ENCODE peak calls at places on chromosomes 6 and 20, in six cellular contexts. One of them, this sample, is unnamed.

GRCh38 chr6:70280462-70280861 is 22.4 kb downstream of the COL9A1 start:
- DNase-seq in hepatocyte: peak
- DNase-seq in neural progenitor cell: no peak
- DNase-seq in HCT116: no peak
- DNase-seq in PC-3: no peak
- DNase-seq in MM.1S: no peak
- DNase-seq in this sample: no peak

GRCh38 chr20:10060223-10060622 is 25.4 kb downstream of the ANKEF1 start:
- DNase-seq in hepatocyte: no peak
- DNase-seq in neural progenitor cell: no peak
- DNase-seq in HCT116: no peak
- DNase-seq in PC-3: no peak
- DNase-seq in MM.1S: peak
- DNase-seq in this sample: no peak

GRCh38 chr6:5095236-5095635 is 10.1 kb downstream of the PPP1R3G start:
- DNase-seq in hepatocyte: no peak
- DNase-seq in neural progenitor cell: no peak
- DNase-seq in HCT116: no peak
- DNase-seq in PC-3: peak
- DNase-seq in MM.1S: peak
- DNase-seq in this sample: peak

GRCh38 chr6:167579786-167580370 is 246.8 kb upstream of the AFDN start:
- DNase-seq in hepatocyte: no peak
- DNase-seq in neural progenitor cell: no peak
- DNase-seq in HCT116: no peak
- DNase-seq in PC-3: no peak
- DNase-seq in MM.1S: no peak
- DNase-seq in this sample: no peak

GRCh38 chr6:118812972-118813371 is 81.0 kb upstream of the ASF1A start:
- DNase-seq in hepatocyte: no peak
- DNase-seq in neural progenitor cell: no peak
- DNase-seq in HCT116: no peak
- DNase-seq in PC-3: peak
- DNase-seq in MM.1S: no peak
- DNase-seq in this sample: peak

GRCh38 chr20:13684566-13685222 is 46.0 kb upstream of the TASP1 start:
- DNase-seq in hepatocyte: no peak
- DNase-seq in neural progenitor cell: no peak
- DNase-seq in HCT116: no peak
- DNase-seq in PC-3: no peak
- DNase-seq in MM.1S: no peak
- DNase-seq in this sample: no peak

GRCh38 chr6:38792356-38792755 is 77.2 kb downstream of the DNAH8 start:
- DNase-seq in hepatocyte: no peak
- DNase-seq in neural progenitor cell: no peak
- DNase-seq in HCT116: no peak
- DNase-seq in PC-3: peak
- DNase-seq in MM.1S: no peak
- DNase-seq in this sample: no peak

GRCh38 chr6:14384175-14384949 is 266.8 kb downstream of the CD83 start:
- DNase-seq in hepatocyte: no peak
- DNase-seq in neural progenitor cell: peak
- DNase-seq in HCT116: no peak
- DNase-seq in PC-3: no peak
- DNase-seq in MM.1S: no peak
- DNase-seq in this sample: no peak

GRCh38 chr6:16750566-16750965 is 10.7 kb downstream of the ATXN1 start:
- DNase-seq in hepatocyte: no peak
- DNase-seq in neural progenitor cell: no peak
- DNase-seq in HCT116: no peak
- DNase-seq in PC-3: no peak
- DNase-seq in MM.1S: no peak
- DNase-seq in this sample: no peak

GRCh38 chr6:113854531-113855499 is 2.3 kb upstream of the MARCKS start:
- DNase-seq in hepatocyte: peak
- DNase-seq in neural progenitor cell: peak
- DNase-seq in HCT116: no peak
- DNase-seq in PC-3: peak
- DNase-seq in MM.1S: peak
- DNase-seq in this sample: peak

GRCh38 chr20:62477669-62478450 is 2.1 kb upstream of the GATA5 start:
- DNase-seq in hepatocyte: no peak
- DNase-seq in neural progenitor cell: peak
- DNase-seq in HCT116: no peak
- DNase-seq in PC-3: no peak
- DNase-seq in MM.1S: no peak
- DNase-seq in this sample: no peak

GRCh38 chr20:61978491-61978890 is 87.2 kb downstream of the TAF4 start:
- DNase-seq in hepatocyte: no peak
- DNase-seq in neural progenitor cell: no peak
- DNase-seq in HCT116: no peak
- DNase-seq in PC-3: no peak
- DNase-seq in MM.1S: no peak
- DNase-seq in this sample: no peak

GRCh38 chr20:40868568-40869223 is 159.9 kb upstream of the TOP1 start:
- DNase-seq in hepatocyte: peak
- DNase-seq in neural progenitor cell: no peak
- DNase-seq in HCT116: no peak
- DNase-seq in PC-3: no peak
- DNase-seq in MM.1S: no peak
- DNase-seq in this sample: peak

GRCh38 chr6:131159578-131159977 is 24.3 kb downstream of the AKAP7 start:
- DNase-seq in hepatocyte: no peak
- DNase-seq in neural progenitor cell: no peak
- DNase-seq in HCT116: no peak
- DNase-seq in PC-3: peak
- DNase-seq in MM.1S: no peak
- DNase-seq in this sample: peak

GRCh38 chr6:122530440-122531046 is 58.9 kb upstream of the SERINC1 start:
- DNase-seq in hepatocyte: peak
- DNase-seq in neural progenitor cell: peak
- DNase-seq in HCT116: peak
- DNase-seq in PC-3: peak
- DNase-seq in MM.1S: peak
- DNase-seq in this sample: peak

GRCh38 chr20:12790856-12791255 is 217.9 kb upstream of the SPTLC3 start:
- DNase-seq in hepatocyte: no peak
- DNase-seq in neural progenitor cell: peak
- DNase-seq in HCT116: no peak
- DNase-seq in PC-3: no peak
- DNase-seq in MM.1S: no peak
- DNase-seq in this sample: no peak

GRCh38 chr6:36751091-36751490 is 53.5 kb downstream of the RAB44 start:
- DNase-seq in hepatocyte: no peak
- DNase-seq in neural progenitor cell: no peak
- DNase-seq in HCT116: no peak
- DNase-seq in PC-3: peak
- DNase-seq in MM.1S: no peak
- DNase-seq in this sample: peak

GRCh38 chr6:79737172-79737571 is 106.0 kb downstream of the SH3BGRL2 start:
- DNase-seq in hepatocyte: peak
- DNase-seq in neural progenitor cell: no peak
- DNase-seq in HCT116: no peak
- DNase-seq in PC-3: peak
- DNase-seq in MM.1S: no peak
- DNase-seq in this sample: no peak

GRCh38 chr6:135901776-135902524 is 50.4 kb downstream of the PDE7B start:
- DNase-seq in hepatocyte: peak
- DNase-seq in neural progenitor cell: no peak
- DNase-seq in HCT116: no peak
- DNase-seq in PC-3: no peak
- DNase-seq in MM.1S: no peak
- DNase-seq in this sample: peak

GRCh38 chr6:45327956-45328522 is at the start of gene RUNX2:
- DNase-seq in hepatocyte: peak
- DNase-seq in neural progenitor cell: no peak
- DNase-seq in HCT116: no peak
- DNase-seq in PC-3: peak
- DNase-seq in MM.1S: no peak
- DNase-seq in this sample: peak

GRCh38 chr20:40945754-40946451 is 82.7 kb upstream of the TOP1 start:
- DNase-seq in hepatocyte: peak
- DNase-seq in neural progenitor cell: peak
- DNase-seq in HCT116: peak
- DNase-seq in PC-3: peak
- DNase-seq in MM.1S: no peak
- DNase-seq in this sample: peak

GRCh38 chr6:150323205-150323604 is 45.6 kb upstream of the IYD start:
- DNase-seq in hepatocyte: peak
- DNase-seq in neural progenitor cell: no peak
- DNase-seq in HCT116: no peak
- DNase-seq in PC-3: no peak
- DNase-seq in MM.1S: no peak
- DNase-seq in this sample: no peak

GRCh38 chr20:41387433-41387832 is 20.8 kb upstream of the EMILIN3 start:
- DNase-seq in hepatocyte: peak
- DNase-seq in neural progenitor cell: peak
- DNase-seq in HCT116: no peak
- DNase-seq in PC-3: no peak
- DNase-seq in MM.1S: no peak
- DNase-seq in this sample: no peak

GRCh38 chr6:125746731-125747588 is 2.5 kb upstream of the HEY2 start:
- DNase-seq in hepatocyte: peak
- DNase-seq in neural progenitor cell: peak
- DNase-seq in HCT116: no peak
- DNase-seq in PC-3: peak
- DNase-seq in MM.1S: peak
- DNase-seq in this sample: peak

GRCh38 chr6:63689421-63689820 is 53.8 kb downstream of the PHF3 start:
- DNase-seq in hepatocyte: no peak
- DNase-seq in neural progenitor cell: no peak
- DNase-seq in HCT116: no peak
- DNase-seq in PC-3: peak
- DNase-seq in MM.1S: no peak
- DNase-seq in this sample: peak

GRCh38 chr6:5905431-5906339 is 101.0 kb downstream of the NRN1 start:
- DNase-seq in hepatocyte: peak
- DNase-seq in neural progenitor cell: no peak
- DNase-seq in HCT116: no peak
- DNase-seq in PC-3: peak
- DNase-seq in MM.1S: no peak
- DNase-seq in this sample: peak

GRCh38 chr6:145704153-145704781 is 31.1 kb downstream of the EPM2A start:
- DNase-seq in hepatocyte: peak
- DNase-seq in neural progenitor cell: no peak
- DNase-seq in HCT116: no peak
- DNase-seq in PC-3: peak
- DNase-seq in MM.1S: no peak
- DNase-seq in this sample: peak

GRCh38 chr6:8879334-8879733 is 444.0 kb upstream of the SLC35B3 start:
- DNase-seq in hepatocyte: no peak
- DNase-seq in neural progenitor cell: no peak
- DNase-seq in HCT116: no peak
- DNase-seq in PC-3: no peak
- DNase-seq in MM.1S: no peak
- DNase-seq in this sample: no peak

GRCh38 chr6:111858347-111858746 is 14.9 kb downstream of the FYN start:
- DNase-seq in hepatocyte: no peak
- DNase-seq in neural progenitor cell: no peak
- DNase-seq in HCT116: no peak
- DNase-seq in PC-3: no peak
- DNase-seq in MM.1S: no peak
- DNase-seq in this sample: no peak
- H3K27ac ChIP-seq in hepatocyte: no peak
- H3K27ac ChIP-seq in neural progenitor cell: peak
- H3K27ac ChIP-seq in HCT116: no peak
- H3K27ac ChIP-seq in PC-3: no peak
- H3K27ac ChIP-seq in MM.1S: no peak
- H3K27ac ChIP-seq in this sample: no peak

DNA sequence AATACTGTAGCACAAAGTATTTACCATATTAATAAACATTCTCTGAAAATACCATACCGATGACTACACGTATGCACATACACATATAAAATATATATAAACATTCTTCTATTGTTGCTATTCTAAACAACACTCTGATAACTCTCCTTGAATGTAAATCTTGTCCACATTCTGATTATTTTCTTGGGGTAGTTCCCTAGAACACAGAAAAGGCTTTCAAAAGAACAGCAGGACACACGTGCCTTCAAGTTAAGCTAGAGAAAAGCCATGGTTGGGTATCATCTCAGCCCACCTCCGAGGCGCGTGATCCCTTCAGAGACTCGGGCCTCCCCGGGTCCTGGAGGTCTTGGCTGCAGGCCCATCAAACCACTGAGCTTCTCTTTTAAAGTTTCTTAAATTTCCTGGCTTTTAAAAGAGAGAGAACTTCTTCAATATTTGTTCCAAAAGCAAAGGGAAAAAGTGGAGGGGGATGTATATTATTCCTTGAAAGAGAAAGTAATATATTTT is 198.0 kb downstream of the MYLK4 start:
- DNase-seq in hepatocyte: no peak
- DNase-seq in neural progenitor cell: no peak
- DNase-seq in HCT116: no peak
- DNase-seq in PC-3: peak
- DNase-seq in MM.1S: no peak
- DNase-seq in this sample: no peak
- TF ChIP-seq EZH2phosphoT487 in hepatocyte: no peak
- TF ChIP-seq EZH2phosphoT487 in neural progenitor cell: no peak
- TF ChIP-seq EZH2phosphoT487 in HCT116: no peak
- TF ChIP-seq EZH2phosphoT487 in PC-3: no peak
- TF ChIP-seq EZH2phosphoT487 in MM.1S: no peak
- TF ChIP-seq EZH2phosphoT487 in this sample: no peak

GRCh38 chr20:2692036-2692885 is at the start of gene EBF4:
- DNase-seq in hepatocyte: peak
- DNase-seq in neural progenitor cell: peak
- DNase-seq in HCT116: no peak
- DNase-seq in PC-3: no peak
- DNase-seq in MM.1S: peak
- DNase-seq in this sample: peak
- TF ChIP-seq EZH2 in hepatocyte: no peak
- TF ChIP-seq EZH2 in neural progenitor cell: peak
- TF ChIP-seq EZH2 in HCT116: no peak
- TF ChIP-seq EZH2 in PC-3: peak
- TF ChIP-seq EZH2 in MM.1S: no peak
- TF ChIP-seq EZH2 in this sample: peak

DNA sequence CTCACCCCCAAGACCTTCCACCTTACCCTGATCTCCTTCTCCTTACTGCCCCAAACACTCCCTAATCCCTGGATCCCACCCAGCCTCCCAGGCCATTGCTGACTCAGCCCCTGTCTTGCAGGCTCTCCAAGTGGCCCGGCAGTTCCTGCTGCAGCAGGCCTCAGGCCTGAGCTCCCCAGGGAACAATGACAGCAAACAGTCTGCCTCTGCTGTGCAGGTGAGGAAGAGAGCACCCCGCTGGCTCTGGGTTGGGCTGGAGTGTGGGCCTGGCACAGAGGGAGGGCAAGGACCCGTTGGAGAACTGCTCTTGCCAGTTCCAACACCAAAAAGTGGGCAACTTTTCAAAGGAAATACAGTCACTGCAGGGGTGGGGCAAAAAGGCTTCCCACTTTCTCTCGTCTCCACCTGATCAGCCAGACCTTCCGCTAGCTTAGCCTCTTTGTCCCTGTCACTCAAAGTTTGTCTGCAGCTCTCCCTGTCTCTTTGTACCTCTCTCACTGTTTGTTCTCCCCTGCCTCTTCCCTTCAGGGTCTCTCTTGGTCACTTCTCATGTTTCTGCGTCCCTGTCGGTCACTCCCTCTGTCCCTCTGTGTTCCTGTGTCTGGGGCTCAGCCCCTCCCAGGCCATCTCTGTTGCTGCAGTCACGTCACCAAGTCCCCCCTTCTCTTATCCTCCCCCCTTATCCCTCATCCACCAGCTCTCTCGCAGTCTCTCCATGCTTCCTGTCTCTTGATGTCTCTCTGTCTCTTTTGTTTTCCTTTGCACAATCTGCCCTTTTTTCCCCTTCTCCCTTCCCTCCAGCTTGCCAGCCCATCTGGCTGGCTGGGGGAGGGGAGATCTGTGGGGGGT is 31.9 kb downstream of the FOXP4 start:
- DNase-seq in hepatocyte: peak
- DNase-seq in neural progenitor cell: peak
- DNase-seq in HCT116: peak
- DNase-seq in PC-3: peak
- DNase-seq in MM.1S: no peak
- DNase-seq in this sample: peak
- H3K27ac ChIP-seq in hepatocyte: peak
- H3K27ac ChIP-seq in neural progenitor cell: peak
- H3K27ac ChIP-seq in HCT116: peak
- H3K27ac ChIP-seq in PC-3: peak
- H3K27ac ChIP-seq in MM.1S: no peak
- H3K27ac ChIP-seq in this sample: no peak